ENCODE peak calls at places on chromosomes 2 and 18, in five cellular contexts. C is K562, R is GM12878, Z is HepG2, O is H1. B is an unnamed sample.
A peak's percentile ranks its signal among the peaks of the same experiment; 100 is the strongest.

GRCh38 chr2:74439373-74440004 is 2.2 kb downstream of the RTKN start:
- DNase-seq in C (no peak), R (no peak), Z (no peak), O (no peak), B (no peak)

GRCh38 chr2:29053680-29054400 is 20.5 kb downstream of the PCARE start:
- DNase-seq in C (no peak), R (no peak), Z (no peak), O (no peak), B (no peak)

GRCh38 chr18:68033466-68033865 is 516.9 kb upstream of the DSEL start:
- DNase-seq in C (no peak), R (no peak), Z (no peak), O (no peak), B (no peak)

GRCh38 chr2:85628658-85629057 is 12.7 kb downstream of the USP39 start:
- DNase-seq in C (no peak), R (no peak), Z (no peak), O (no peak), B (no peak)

GRCh38 chr2:23944527-23944926 is 4.3 kb downstream of the UBXN2A start:
- DNase-seq in C (no peak), R (no peak), Z (peak; percentile 86), O (no peak), B (no peak)

GRCh38 chr2:133566967-133567645 is 1.2 kb downstream of the NCKAP5 start:
- DNase-seq in C (no peak), R (no peak), Z (no peak), O (no peak), B (no peak)

GRCh38 chr2:48147719-48148118 is 241.4 kb upstream of the FBXO11 start:
- DNase-seq in C (no peak), R (no peak), Z (no peak), O (no peak), B (no peak)

GRCh38 chr2:187532333-187533120 is 21.7 kb downstream of the TFPI start:
- DNase-seq in C (no peak), R (no peak), Z (no peak), O (no peak), B (no peak)

GRCh38 chr2:109316091-109316490 is 187.1 kb downstream of the SH3RF3 start:
- DNase-seq in C (no peak), R (no peak), Z (no peak), O (no peak), B (no peak)
- TF ChIP-seq ATF2 in C (no peak), R (no peak), Z (no peak), O (no peak), B (no peak)

GRCh38 chr2:168705534-168706470 is 96.6 kb upstream of the NOSTRIN start:
- DNase-seq in C (no peak), R (no peak), Z (peak; percentile 12), O (no peak), B (no peak)
- TF ChIP-seq CTCF in C (peak; percentile 46), R (peak; percentile 35), Z (peak; percentile 50), O (peak; percentile 39), B (no peak)

GRCh38 chr2:143841935-143842334 is 678.0 kb downstream of the ZEB2 start:
- DNase-seq in C (no peak), R (no peak), Z (no peak), O (no peak), B (no peak)

GRCh38 chr2:143843696-143844095 is 676.2 kb downstream of the ZEB2 start:
- DNase-seq in C (no peak), R (no peak), Z (no peak), O (no peak), B (no peak)

GRCh38 chr2:143840601-143841000 is 679.3 kb downstream of the ZEB2 start:
- DNase-seq in C (no peak), R (no peak), Z (no peak), O (no peak), B (no peak)

GRCh38 chr2:143844986-143845385 is 674.9 kb downstream of the ZEB2 start:
- DNase-seq in C (no peak), R (no peak), Z (no peak), O (no peak), B (no peak)

DNA sequence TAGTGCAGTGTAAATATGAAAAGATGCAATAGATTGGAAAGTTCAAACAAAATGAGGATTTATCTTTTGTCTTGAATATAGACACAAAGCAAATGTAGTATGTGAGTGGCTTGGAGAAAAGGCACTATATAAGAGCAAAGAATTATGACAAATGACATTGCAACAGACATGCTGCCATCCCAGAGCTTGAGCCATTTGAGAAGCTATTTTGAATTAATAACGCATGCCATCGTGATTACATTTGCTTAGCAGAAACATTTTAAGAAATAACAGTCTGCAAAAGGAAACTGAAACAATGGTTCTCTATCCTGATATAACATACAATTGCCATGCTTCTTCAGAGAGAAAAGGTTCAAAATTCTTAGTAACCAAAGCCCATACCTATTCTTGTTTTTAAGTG is 677.1 kb downstream of the ZEB2 start:
- DNase-seq in C (no peak), R (no peak), Z (no peak), O (no peak), B (no peak)
- TF ChIP-seq SP1 in C (no peak), R (no peak), Z (no peak), O (no peak), B (no peak)

GRCh38 chr18:1150344-1150743 is 245.7 kb downstream of the ADCYAP1 start:
- DNase-seq in C (no peak), R (no peak), Z (no peak), O (no peak), B (no peak)
- TF ChIP-seq ATF2 in C (no peak), R (no peak), Z (no peak), O (no peak), B (no peak)

GRCh38 chr2:9240745-9241144 is 34.1 kb downstream of the ASAP2 start:
- DNase-seq in C (no peak), R (no peak), Z (no peak), O (no peak), B (no peak)

GRCh38 chr2:9247177-9247576 is 40.6 kb downstream of the ASAP2 start:
- DNase-seq in C (no peak), R (no peak), Z (no peak), O (no peak), B (no peak)

GRCh38 chr2:9244985-9245544 is 38.5 kb downstream of the ASAP2 start:
- DNase-seq in C (no peak), R (no peak), Z (no peak), O (peak; percentile 36), B (peak; percentile 42)

GRCh38 chr2:9239616-9240015 is 33.0 kb downstream of the ASAP2 start:
- DNase-seq in C (no peak), R (no peak), Z (no peak), O (no peak), B (no peak)

DNA sequence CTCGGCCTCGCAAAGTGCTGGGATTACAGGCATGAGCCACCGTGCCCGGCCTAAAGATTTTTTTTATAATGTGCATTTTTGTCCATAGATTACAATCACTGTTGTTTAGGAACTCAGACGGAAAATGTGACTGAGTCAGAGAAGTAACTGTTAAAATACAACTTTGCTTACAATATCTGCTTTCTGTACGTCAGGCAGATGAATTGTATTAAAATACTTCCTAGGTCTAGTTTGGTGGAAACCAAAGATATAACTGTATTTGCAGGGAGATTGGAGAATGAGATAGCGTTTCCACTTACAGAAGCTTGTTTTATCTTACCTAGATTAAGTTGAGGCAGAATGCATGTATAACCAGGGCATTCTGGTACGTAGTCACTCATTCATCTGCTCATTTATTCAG is 36.7 kb downstream of the ASAP2 start:
- DNase-seq in C (no peak), R (no peak), Z (no peak), O (no peak), B (no peak)
- TF ChIP-seq CTCF in C (no peak), R (no peak), Z (no peak), O (no peak), B (no peak)

DNA sequence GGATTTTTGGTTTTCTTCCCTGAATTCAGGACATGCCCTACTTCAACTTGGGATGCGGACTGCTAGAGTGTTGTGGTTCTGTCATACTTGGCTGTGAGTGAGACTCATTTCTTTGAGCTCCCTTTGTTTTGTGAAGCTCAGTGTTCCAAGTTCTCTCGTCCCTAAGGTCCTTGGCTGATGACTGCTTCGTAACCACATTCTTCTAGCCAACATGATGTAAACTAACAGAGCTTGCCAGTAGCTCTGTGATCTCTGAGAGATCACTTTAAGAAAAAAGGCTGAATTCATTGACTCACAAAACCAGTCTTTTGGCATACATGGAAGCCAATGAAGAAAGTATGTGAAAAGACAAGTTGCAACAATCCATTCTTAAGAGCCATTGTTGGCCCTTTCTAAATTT is 96.9 kb upstream of the MSTN start:
- DNase-seq in C (no peak), R (no peak), Z (no peak), O (no peak), B (no peak)
- TF ChIP-seq SP1 in C (no peak), R (no peak), Z (no peak), O (no peak), B (no peak)

GRCh38 chr2:17272170-17272569 is 246.1 kb downstream of the RAD51AP2 start:
- DNase-seq in C (no peak), R (no peak), Z (no peak), O (no peak), B (no peak)
- TF ChIP-seq ATF2 in C (no peak), R (no peak), Z (no peak), O (no peak), B (no peak)

GRCh38 chr18:60092073-60092472 is 192.3 kb downstream of the PMAIP1 start:
- DNase-seq in C (no peak), R (no peak), Z (no peak), O (no peak), B (no peak)

DNA sequence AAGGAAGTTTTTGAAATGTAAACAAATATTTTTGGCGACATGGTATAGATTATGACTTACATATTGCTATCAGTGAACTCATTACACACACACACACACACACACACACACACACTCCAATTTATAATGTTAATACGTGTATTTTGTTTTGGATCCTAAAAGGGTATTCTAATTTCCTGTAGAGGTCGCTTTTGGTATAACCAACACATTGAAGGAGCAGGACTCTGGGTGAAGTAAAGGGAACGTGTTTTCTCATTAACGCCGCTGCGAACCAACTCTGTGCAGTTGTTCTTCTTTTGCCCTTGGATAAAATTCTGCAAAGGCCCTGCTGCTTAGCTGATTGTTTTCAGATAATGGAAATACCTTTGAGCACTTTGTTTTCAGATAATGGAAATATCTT is 190.4 kb downstream of the PMAIP1 start:
- DNase-seq in C (no peak), R (no peak), Z (no peak), O (no peak), B (no peak)
- TF ChIP-seq CTCF in C (no peak), R (peak; percentile 21), Z (no peak), O (peak; percentile 42), B (no peak)